ENCODE peak calls at places on chromosomes 16 and 17, in nine cellular contexts. S is upper lobe of right lung, X is heart right ventricle, P is tibial nerve, Z is A673, Y is pancreas, V is thoracic aorta, W is suprapubic skin, O is tibial artery. B is an unnamed sample.

GRCh38 chr17:59465949-59466307 is 99.5 kb upstream of the DHX40 start:
- DNase-seq in X (no peak), Y (no peak), W (no peak), S (no peak), P (no peak), V (no peak), Z (no peak), O (no peak), B (no peak)

GRCh38 chr16:15639061-15639568 is 3.8 kb downstream of the MARF1 start:
- DNase-seq in S (no peak), X (no peak), W (no peak), Z (no peak), P (no peak), O (no peak), V (no peak), Y (no peak), B (no peak)

GRCh38 chr16:75193265-75193650 is 13.7 kb downstream of the CTRB2 start:
- DNase-seq in W (no peak), P (no peak), O (no peak), S (no peak), X (no peak), V (no peak), Z (no peak), Y (no peak), B (no peak)

GRCh38 chr17:17785407-17785806 is 51.4 kb downstream of the SREBF1 start:
- DNase-seq in Z (peak; percentile 44), P (no peak), S (no peak), Y (peak; percentile 45), X (no peak), W (no peak), O (no peak), V (no peak), B (no peak)

GRCh38 chr16:58499615-58500328 is at the start of gene NDRG4:
- DNase-seq in W (peak; percentile 67), S (no peak), Z (peak; percentile 77), O (peak; percentile 64), P (no peak), V (no peak), X (peak; percentile 58), Y (no peak), B (peak; percentile 94)

GRCh38 chr17:21098934-21099687 is 27.7 kb upstream of the DHRS7B start:
- DNase-seq in V (no peak), S (peak; percentile 75), P (no peak), Y (peak; percentile 16), X (peak; percentile 50), W (no peak), O (no peak), Z (peak; percentile 97), B (peak; percentile 66)

GRCh38 chr17:79057727-79058400 is 16.8 kb upstream of the ENGASE start:
- DNase-seq in Z (no peak), X (no peak), O (peak; percentile 52), V (no peak), S (peak; percentile 49), P (no peak), W (no peak), Y (no peak), B (no peak)

GRCh38 chr16:68995011-68995504 is 110.4 kb upstream of the HAS3 start:
- DNase-seq in Y (no peak), P (no peak), V (no peak), Z (peak; percentile 70), X (no peak), W (no peak), S (no peak), O (no peak), B (no peak)

GRCh38 chr16:80931985-80932720 is 74.5 kb downstream of the CMC2 start:
- DNase-seq in X (peak; percentile 62), Z (peak; percentile 48), W (peak; percentile 64), P (no peak), O (peak; percentile 79), Y (peak; percentile 46), S (peak; percentile 73), V (no peak), B (peak; percentile 72)

GRCh38 chr16:14672403-14672971 is 21.6 kb downstream of the PLA2G10 start:
- DNase-seq in Y (peak; percentile 40), O (no peak), W (no peak), P (no peak), V (no peak), X (no peak), S (peak; percentile 67), Z (peak; percentile 13), B (no peak)

GRCh38 chr16:2122429-2122828 is 13.3 kb downstream of the PKD1 start:
- DNase-seq in W (no peak), X (no peak), S (no peak), P (no peak), Y (no peak), V (no peak), O (no peak), Z (no peak), B (no peak)

DNA sequence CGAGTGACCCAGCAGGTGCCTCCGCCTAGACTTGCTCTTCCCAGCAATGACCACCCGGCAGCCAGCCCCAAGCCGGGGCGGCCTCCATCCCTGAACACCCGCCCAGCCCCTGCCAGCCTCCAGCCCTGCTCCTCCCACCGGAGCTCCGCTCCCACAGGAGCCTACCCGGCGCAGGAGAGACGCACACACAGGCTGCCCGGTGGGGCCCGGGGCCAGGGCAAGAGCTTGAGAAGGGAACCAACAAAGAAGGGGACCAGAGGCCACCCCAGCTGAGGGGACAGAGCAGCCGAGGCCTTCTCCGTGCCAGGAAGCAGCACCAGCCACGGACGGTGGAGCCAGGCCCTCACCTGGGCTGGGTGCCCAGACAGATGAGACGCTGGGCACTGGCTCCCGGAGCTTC is 13.8 kb downstream of the PKD1 start:
- DNase-seq in O (peak; percentile 87), V (no peak), P (no peak), Z (no peak), S (no peak), X (no peak), W (no peak), Y (no peak), B (no peak)
- H3K27ac ChIP-seq in O (peak overlapping the region; percentile 98), V (peak overlapping the region; percentile 100), P (peak overlapping the region; percentile 86), Z (no peak overlapping the region), S (no peak overlapping the region), X (peak overlapping the region; percentile 30), W (peak overlapping the region; percentile 29), Y (no peak overlapping the region), B (peak overlapping the region; percentile 79)

GRCh38 chr17:73284906-73285602 is 23.4 kb upstream of the CPSF4L start:
- DNase-seq in W (no peak), Y (no peak), P (no peak), S (no peak), O (no peak), Z (no peak), X (no peak), V (no peak), B (no peak)
- H3K27ac ChIP-seq in W (no peak overlapping the region), Y (peak overlapping the region; percentile 4), P (peak overlapping the region; percentile 99), S (no peak overlapping the region), O (peak overlapping the region; percentile 87), Z (no peak overlapping the region), X (no peak overlapping the region), V (peak overlapping the region; percentile 35), B (peak overlapping the region; percentile 83)

DNA sequence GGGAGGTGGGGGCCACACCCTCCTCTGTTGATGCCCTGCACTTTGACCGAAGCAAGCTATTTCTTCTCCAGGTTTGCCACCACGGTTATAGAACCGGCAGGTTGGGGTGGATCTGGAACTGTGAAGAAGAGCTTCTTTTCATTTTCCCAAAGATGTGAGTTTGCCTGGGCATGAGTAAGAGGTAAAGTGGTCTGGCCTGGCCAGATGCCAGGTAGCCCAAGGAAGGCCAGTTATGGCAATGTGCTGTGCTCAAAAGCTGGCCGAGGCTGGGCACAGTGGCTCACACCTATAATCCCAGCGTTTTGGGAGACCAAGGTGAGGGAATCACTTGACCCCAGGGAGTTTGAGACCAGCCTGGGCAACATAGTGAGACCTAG is 18.7 kb downstream of the ATP6V0D1 start:
- DNase-seq in Y (no peak), P (no peak), W (no peak), Z (no peak), V (no peak), O (no peak), S (no peak), X (no peak), B (no peak)
- H3K27ac ChIP-seq in Y (peak overlapping the region; percentile 97), P (no peak overlapping the region), W (peak overlapping the region; percentile 85), Z (no peak overlapping the region), V (no peak overlapping the region), O (no peak overlapping the region), S (no peak overlapping the region), X (no peak overlapping the region), B (no peak overlapping the region)

GRCh38 chr16:83533193-83533592 is 274.6 kb upstream of the HSBP1 start:
- DNase-seq in X (no peak), S (no peak), Z (no peak), Y (no peak), P (no peak), W (no peak), V (no peak), O (no peak), B (peak; percentile 39)
- H3K27ac ChIP-seq in X (no peak overlapping the region), S (no peak overlapping the region), Z (no peak overlapping the region), Y (no peak overlapping the region), P (no peak overlapping the region), W (no peak overlapping the region), V (no peak overlapping the region), O (no peak overlapping the region), B (no peak overlapping the region)

GRCh38 chr17:76072149-76072858 is at the start of gene SRP68:
- DNase-seq in Y (peak; percentile 91), S (peak; percentile 96), O (peak; percentile 95), P (peak; percentile 80), X (peak; percentile 93), Z (peak; percentile 93), W (peak; percentile 94), V (peak; percentile 56), B (peak; percentile 94)
- H3K27ac ChIP-seq in Y (peak within 1 kb of the TSS; percentile 48), S (peak within 1 kb of the TSS; percentile 75), O (peak within 1 kb of the TSS; percentile 80), P (peak within 1 kb of the TSS; percentile 84), X (no peak within 1 kb of the TSS), Z (peak within 1 kb of the TSS; percentile 88), W (peak within 1 kb of the TSS; percentile 76), V (peak within 1 kb of the TSS; percentile 26), B (peak within 1 kb of the TSS; percentile 90)

GRCh38 chr17:42266918-42267766 is 9.0 kb downstream of the STAT5B start:
- DNase-seq in W (no peak), O (no peak), V (no peak), Z (no peak), S (no peak), Y (no peak), P (no peak), X (no peak), B (no peak)
- H3K27ac ChIP-seq in W (no peak overlapping the region), O (no peak overlapping the region), V (no peak overlapping the region), Z (no peak overlapping the region), S (no peak overlapping the region), Y (no peak overlapping the region), P (no peak overlapping the region), X (no peak overlapping the region), B (no peak overlapping the region)

GRCh38 chr16:17199135-17199534 is 271.6 kb downstream of the XYLT1 start:
- DNase-seq in V (no peak), W (no peak), Z (no peak), S (no peak), X (no peak), P (no peak), O (no peak), Y (no peak), B (no peak)
- H3K27ac ChIP-seq in V (no peak overlapping the region), W (no peak overlapping the region), Z (no peak overlapping the region), S (no peak overlapping the region), X (no peak overlapping the region), P (no peak overlapping the region), O (no peak overlapping the region), Y (no peak overlapping the region), B (no peak overlapping the region)

B was measured in dorsolateral prefrontal cortex.